ENCODE peak calls at places on chromosomes 3 and 15, in six cellular contexts. W, Z, B, H, R and D are unnamed samples.

GRCh38 chr3:94416768-94417167 is 353.9 kb downstream of the NSUN3 start:
- DNase-seq in H (no peak), B (no peak), R (no peak), W (no peak), Z (no peak), D (no peak)

GRCh38 chr15:34987982-34988873 is at the start of gene ZNF770:
- DNase-seq in R (peak; percentile 82), H (no peak), Z (peak; percentile 83), B (peak; percentile 51), W (peak; percentile 53), D (peak; percentile 93)

GRCh38 chr3:76509179-76509830 is 530.6 kb upstream of the ROBO2 start:
- DNase-seq in B (no peak), R (no peak), W (no peak), H (no peak), Z (no peak), D (no peak)

GRCh38 chr3:11924518-11924917 is 77.8 kb upstream of the TAMM41 start:
- DNase-seq in Z (peak; percentile 17), R (no peak), H (no peak), B (no peak), W (no peak), D (no peak)

GRCh38 chr3:126287536-126288181 is 69.5 kb downstream of the KLF15 start:
- DNase-seq in H (no peak), B (peak; percentile 21), W (no peak), Z (peak; percentile 88), R (no peak), D (peak; percentile 80)

GRCh38 chr15:97976129-97976528 is 15.6 kb downstream of the ARRDC4 start:
- DNase-seq in B (no peak), W (no peak), R (no peak), H (no peak), Z (no peak), D (no peak)

GRCh38 chr3:10816019-10816862 is at the start of gene SLC6A11:
- DNase-seq in B (no peak), R (peak; percentile 72), H (no peak), W (no peak), Z (peak; percentile 70), D (peak; percentile 52)

GRCh38 chr15:32096211-32096610 is 65.9 kb downstream of the CHRNA7 start:
- DNase-seq in B (no peak), R (no peak), H (no peak), W (no peak), Z (no peak), D (no peak)

GRCh38 chr15:55277116-55277564 is 12.5 kb downstream of the RAB27A start:
- DNase-seq in H (no peak), Z (no peak), W (no peak), B (no peak), R (no peak), D (no peak)

GRCh38 chr3:64612916-64613526 is 74.8 kb downstream of the ADAMTS9 start:
- DNase-seq in Z (peak; percentile 12), H (no peak), R (no peak), W (no peak), B (no peak), D (peak; percentile 13)

GRCh38 chr15:82870727-82871576 is 61.5 kb downstream of the WHAMM start:
- DNase-seq in H (no peak), R (no peak), Z (no peak), B (no peak), W (no peak), D (peak; percentile 23)

GRCh38 chr15:98347001-98347400 is 301.3 kb upstream of the IGF1R start:
- DNase-seq in Z (no peak), W (no peak), R (no peak), B (no peak), H (no peak), D (no peak)

GRCh38 chr3:52119826-52120225 is 34.4 kb downstream of the POC1A start:
- DNase-seq in B (no peak), H (no peak), Z (no peak), R (no peak), W (no peak), D (no peak)

GRCh38 chr15:46892621-46893160 is 824.6 kb upstream of the SEMA6D start:
- DNase-seq in W (no peak), H (no peak), B (no peak), Z (no peak), R (peak; percentile 51), D (no peak)

GRCh38 chr3:13133011-13133410 is 59.8 kb upstream of the IQSEC1 start:
- DNase-seq in Z (no peak), B (no peak), W (no peak), R (no peak), H (no peak), D (no peak)

GRCh38 chr15:42679285-42680141 is 57.4 kb downstream of the CDAN1 start:
- DNase-seq in H (peak; percentile 95), R (peak; percentile 43), W (no peak), Z (no peak), B (no peak), D (no peak)

GRCh38 chr15:92082217-92082843 is 228.8 kb downstream of the SLCO3A1 start:
- DNase-seq in Z (peak; percentile 92), W (peak; percentile 56), H (no peak), R (peak; percentile 73), B (peak; percentile 55), D (peak; percentile 77)

GRCh38 chr3:150227839-150228238 is 180.3 kb upstream of the TSC22D2 start:
- DNase-seq in R (peak; percentile 83), H (no peak), B (peak; percentile 32), W (no peak), Z (peak; percentile 98), D (peak; percentile 88)

GRCh38 chr3:194474675-194475074 is 12.1 kb downstream of the ATP13A3 start:
- DNase-seq in B (no peak), H (no peak), R (no peak), Z (no peak), W (no peak), D (no peak)

GRCh38 chr3:34202975-34203374 is 404.5 kb downstream of the PDCD6IP start:
- DNase-seq in W (no peak), Z (no peak), R (no peak), H (no peak), B (no peak), D (no peak)

GRCh38 chr3:20984594-20985207 is 766.3 kb downstream of the ZNF385D start:
- DNase-seq in W (no peak), B (no peak), H (no peak), Z (no peak), R (no peak), D (no peak)

GRCh38 chr3:79490165-79491028 is 277.4 kb downstream of the ROBO1 start:
- DNase-seq in W (no peak), H (no peak), R (no peak), B (no peak), Z (peak; percentile 29), D (no peak)

GRCh38 chr3:172836390-172836997 is 86.0 kb downstream of the ECT2 start:
- DNase-seq in B (peak; percentile 32), Z (peak; percentile 84), R (peak; percentile 63), W (no peak), H (no peak), D (peak; percentile 57)

GRCh38 chr3:125132815-125133214 is 77.0 kb upstream of the HEG1 start:
- DNase-seq in R (no peak), W (no peak), Z (no peak), H (no peak), B (no peak), D (no peak)

GRCh38 chr15:93989611-93990010 is 241.8 kb upstream of the MCTP2 start:
- DNase-seq in R (no peak), Z (no peak), B (no peak), W (no peak), H (no peak), D (no peak)

GRCh38 chr15:42239528-42240245 is 31.6 kb upstream of the VPS39 start:
- DNase-seq in B (no peak), Z (no peak), W (no peak), H (no peak), R (no peak), D (no peak)

GRCh38 chr15:62075595-62076279 is 9.0 kb downstream of the C2CD4A start:
- DNase-seq in W (peak; percentile 89), H (no peak), B (no peak), R (peak; percentile 85), Z (no peak), D (peak; percentile 30)

GRCh38 chr3:133996251-133996661 is 33.5 kb downstream of the SLCO2A1 start:
- DNase-seq in Z (no peak), H (no peak), W (no peak), R (no peak), B (no peak), D (no peak)

GRCh38 chr3:177358968-177359600 is 161.8 kb upstream of the TBL1XR1 start:
- DNase-seq in Z (peak; percentile 80), H (no peak), R (peak; percentile 46), W (peak; percentile 86), B (peak; percentile 44), D (peak; percentile 72)
- H3K4me2 ChIP-seq in Z (peak overlapping the region; percentile 86), H (peak overlapping the region; percentile 85), R (peak overlapping the region; percentile 84), W (peak overlapping the region; percentile 80), B (peak overlapping the region; percentile 78), D (peak overlapping the region; percentile 80)

GRCh38 chr15:74958908-74959642 is 2.5 kb upstream of the RPP25 start:
- DNase-seq in B (no peak), Z (peak; percentile 65), W (no peak), R (no peak), H (no peak), D (no peak)
- TF ChIP-seq EZH2 in B (no peak), Z (no peak), W (no peak), R (no peak), H (peak; percentile 97), D (peak; percentile 86)

GRCh38 chr15:39639037-39639436 is 58.2 kb downstream of the THBS1 start:
- DNase-seq in H (no peak), W (no peak), Z (no peak), R (no peak), B (no peak), D (no peak)

GRCh38 chr15:39643747-39644520 is 63.1 kb downstream of the THBS1 start:
- DNase-seq in Z (no peak), R (no peak), B (no peak), W (no peak), H (no peak), D (no peak)

GRCh38 chr15:39642011-39642640 is 61.2 kb downstream of the THBS1 start:
- DNase-seq in Z (peak; percentile 50), W (peak; percentile 87), B (no peak), H (peak; percentile 70), R (peak; percentile 90), D (peak; percentile 22)

GRCh38 chr15:39640665-39641064 is 59.8 kb downstream of the THBS1 start:
- DNase-seq in W (no peak), B (no peak), H (no peak), Z (no peak), R (peak; percentile 17), D (no peak)

GRCh38 chr15:39641187-39641889 is 60.5 kb downstream of the THBS1 start:
- DNase-seq in R (peak; percentile 89), B (no peak), H (peak; percentile 92), W (peak; percentile 86), Z (peak; percentile 8), D (no peak)
- H3K4me2 ChIP-seq in R (peak overlapping the region; percentile 69), B (peak overlapping the region; percentile 48), H (peak overlapping the region; percentile 90), W (peak overlapping the region; percentile 65), Z (no peak overlapping the region), D (no peak overlapping the region)

GRCh38 chr3:98692787-98693473 is 70.2 kb upstream of the ST3GAL6 start:
- DNase-seq in H (no peak), Z (no peak), W (peak; percentile 12), R (no peak), B (no peak), D (no peak)

GRCh38 chr3:98690876-98691275 is 72.3 kb upstream of the ST3GAL6 start:
- DNase-seq in Z (no peak), H (no peak), R (peak; percentile 39), W (no peak), B (no peak), D (no peak)

GRCh38 chr3:98691897-98692296 is 71.2 kb upstream of the ST3GAL6 start:
- DNase-seq in R (peak; percentile 40), B (no peak), W (no peak), H (no peak), Z (no peak), D (no peak)

GRCh38 chr3:98688363-98688762 is 74.8 kb upstream of the ST3GAL6 start:
- DNase-seq in W (no peak), B (no peak), H (no peak), Z (no peak), R (no peak), D (no peak)
- TF ChIP-seq EZH2 in W (no peak), B (no peak), H (no peak), Z (no peak), R (no peak), D (no peak)